ENCODE peak calls at places on chromosome 19, in five cellular contexts. Z is colonic mucosa, T is transverse colon, V is dorsolateral prefrontal cortex, R is brain microvascular endothelial cell. Q is an unnamed sample.

GRCh38 chr19:7832781-7833180 is 2.8 kb downstream of the EVI5L start:
- DNase-seq in R (no peak), V (no peak), Z (no peak), T (no peak), Q (no peak)

GRCh38 chr19:17103177-17103576 is 27.6 kb downstream of the MYO9B start:
- DNase-seq in V (peak), R (peak), T (peak), Z (no peak), Q (no peak)

GRCh38 chr19:796692-797527 is at the start of gene PTBP1:
- DNase-seq in T (peak), R (peak), V (peak), Z (peak), Q (peak)

GRCh38 chr19:21604941-21605548 is 99.6 kb downstream of the ZNF429 start:
- DNase-seq in Z (peak), R (no peak), V (no peak), T (no peak), Q (no peak)

GRCh38 chr19:19578241-19578640 is 40.2 kb downstream of the CILP2 start:
- DNase-seq in Z (no peak), R (no peak), V (peak), T (no peak), Q (no peak)

GRCh38 chr19:4636151-4636717 is 3.1 kb upstream of the TNFAIP8L1 start:
- DNase-seq in V (no peak), T (peak), R (no peak), Z (peak), Q (peak)

GRCh38 chr19:41993612-41994483 is at the start of gene ATP1A3:
- DNase-seq in R (peak), T (peak), V (peak), Z (peak), Q (no peak)

GRCh38 chr19:40599331-40600085 is 1.7 kb upstream of the LTBP4 start:
- DNase-seq in R (no peak), V (no peak), T (no peak), Z (no peak), Q (no peak)

GRCh38 chr19:38684862-38685665 is 37.6 kb downstream of the ACTN4 start:
- DNase-seq in V (no peak), R (no peak), T (no peak), Z (no peak), Q (no peak)

GRCh38 chr19:17454579-17454978 is 6.1 kb upstream of the TMEM221 start:
- DNase-seq in R (no peak), Z (no peak), V (no peak), T (no peak), Q (no peak)

GRCh38 chr19:35862528-35862927 is 5.8 kb downstream of the KIRREL2 start:
- DNase-seq in R (no peak), T (no peak), V (no peak), Z (no peak), Q (no peak)

GRCh38 chr19:40807147-40808020 is 8.4 kb downstream of the EGLN2 start:
- DNase-seq in R (no peak), V (no peak), Z (peak), T (no peak), Q (no peak)

GRCh38 chr19:30070198-30070969 is 128.3 kb downstream of the URI1 start:
- DNase-seq in R (no peak), V (no peak), Z (no peak), T (peak), Q (no peak)

GRCh38 chr19:42965204-42965603 is 28.2 kb upstream of the PSG7 start:
- DNase-seq in R (peak), Z (no peak), V (no peak), T (no peak), Q (no peak)

GRCh38 chr19:19588546-19588945 is 29.9 kb downstream of the PBX4 start:
- DNase-seq in R (no peak), Z (no peak), T (no peak), V (no peak), Q (no peak)

GRCh38 chr19:7888826-7889217 is 512 bp downstream of the LRRC8E start:
- DNase-seq in T (peak), Z (no peak), R (no peak), V (no peak), Q (no peak)

GRCh38 chr19:58001895-58002369 is 688 bp downstream of the ZNF606 start:
- DNase-seq in V (no peak), Z (peak), T (peak), R (peak), Q (no peak)

GRCh38 chr19:40165362-40165937 is 25.8 kb upstream of the MAP3K10 start:
- DNase-seq in R (peak), Z (peak), V (peak), T (peak), Q (no peak)

GRCh38 chr19:39124136-39124764 is 1.3 kb upstream of the PAK4 start:
- DNase-seq in T (no peak), V (no peak), R (no peak), Z (no peak), Q (no peak)

GRCh38 chr19:40264314-40265054 is 20.7 kb downstream of the AKT2 start:
- DNase-seq in V (no peak), Z (no peak), R (no peak), T (no peak), Q (no peak)

GRCh38 chr19:35138305-35138799 is 272 bp upstream of the FXYD1 start:
- DNase-seq in T (no peak), V (no peak), Z (peak), R (no peak), Q (no peak)

GRCh38 chr19:38606131-38606530 is 11.6 kb downstream of the MAP4K1 start:
- DNase-seq in Z (no peak), T (no peak), R (no peak), V (no peak), Q (no peak)

GRCh38 chr19:46812898-46813569 is 24.6 kb upstream of the SLC1A5 start:
- DNase-seq in V (no peak), Z (no peak), T (no peak), R (no peak), Q (no peak)

GRCh38 chr19:54209058-54209747 is 8.5 kb downstream of the RPS9 start:
- DNase-seq in Z (no peak), R (no peak), T (no peak), V (peak), Q (no peak)

GRCh38 chr19:54208784-54209057 is 8.1 kb downstream of the RPS9 start:
- DNase-seq in T (no peak), Z (no peak), R (no peak), V (no peak), Q (no peak)

GRCh38 chr19:54206831-54207177 is 6.1 kb downstream of the RPS9 start:
- DNase-seq in Z (no peak), R (no peak), V (no peak), T (no peak), Q (no peak)

GRCh38 chr19:54209748-54210494 is 9.3 kb downstream of the RPS9 start:
- DNase-seq in R (peak), Z (peak), V (peak), T (peak), Q (peak)

DNA sequence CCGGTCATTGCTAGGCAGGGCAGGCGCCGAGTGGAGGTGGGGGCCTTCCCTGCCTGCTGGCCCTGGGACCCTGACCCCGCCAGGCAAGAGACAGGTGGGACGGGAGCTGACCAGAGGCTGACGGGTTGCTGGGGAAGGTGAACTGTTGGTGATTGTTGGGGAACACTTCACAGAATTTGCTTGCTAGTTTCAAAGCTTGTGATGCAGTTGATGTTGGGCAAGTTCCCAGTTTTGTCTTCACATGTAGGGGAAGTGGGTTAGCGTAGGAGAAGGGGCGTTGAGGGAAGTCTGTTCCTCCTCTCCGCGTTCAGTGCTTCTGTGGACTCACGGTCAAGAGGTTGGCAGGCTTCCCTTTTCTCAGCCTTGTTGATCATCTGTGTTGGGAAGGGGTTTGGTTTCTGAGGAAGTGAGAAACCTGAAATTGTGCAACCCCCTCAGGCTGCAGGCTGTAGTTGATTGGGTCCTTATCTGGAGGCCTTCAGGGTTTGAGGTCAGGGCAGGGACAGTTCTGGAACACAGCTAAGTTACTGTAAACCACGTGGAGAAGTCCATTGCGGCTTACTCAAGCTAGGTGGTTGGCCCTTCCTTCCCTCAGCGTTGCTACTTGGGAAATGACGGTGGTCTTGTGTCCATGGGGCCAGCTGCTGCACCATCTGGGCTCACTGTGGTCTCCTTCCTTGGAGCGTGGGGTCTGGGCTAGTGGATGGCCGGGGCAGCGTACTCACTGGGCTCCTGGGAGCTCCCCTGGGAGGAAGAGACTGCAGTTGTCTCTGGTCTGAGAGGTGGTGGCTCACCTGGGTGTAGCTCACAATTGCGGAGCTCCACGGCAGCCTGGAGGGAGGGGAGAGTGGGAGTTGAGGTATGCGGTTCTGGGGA is 7.5 kb downstream of the RPS9 start:
- DNase-seq in Z (peak), T (peak), V (peak), R (peak), Q (no peak)
- TF ChIP-seq CTCF in Z (no peak), T (no peak), V (no peak), R (no peak), Q (no peak)

GRCh38 chr19:28705008-28705407 is 507.9 kb downstream of the UQCRFS1 start:
- DNase-seq in R (peak), T (no peak), Z (no peak), V (no peak), Q (no peak)
- TF ChIP-seq CTCF in R (peak), T (no peak), Z (no peak), V (no peak), Q (peak)

DNA sequence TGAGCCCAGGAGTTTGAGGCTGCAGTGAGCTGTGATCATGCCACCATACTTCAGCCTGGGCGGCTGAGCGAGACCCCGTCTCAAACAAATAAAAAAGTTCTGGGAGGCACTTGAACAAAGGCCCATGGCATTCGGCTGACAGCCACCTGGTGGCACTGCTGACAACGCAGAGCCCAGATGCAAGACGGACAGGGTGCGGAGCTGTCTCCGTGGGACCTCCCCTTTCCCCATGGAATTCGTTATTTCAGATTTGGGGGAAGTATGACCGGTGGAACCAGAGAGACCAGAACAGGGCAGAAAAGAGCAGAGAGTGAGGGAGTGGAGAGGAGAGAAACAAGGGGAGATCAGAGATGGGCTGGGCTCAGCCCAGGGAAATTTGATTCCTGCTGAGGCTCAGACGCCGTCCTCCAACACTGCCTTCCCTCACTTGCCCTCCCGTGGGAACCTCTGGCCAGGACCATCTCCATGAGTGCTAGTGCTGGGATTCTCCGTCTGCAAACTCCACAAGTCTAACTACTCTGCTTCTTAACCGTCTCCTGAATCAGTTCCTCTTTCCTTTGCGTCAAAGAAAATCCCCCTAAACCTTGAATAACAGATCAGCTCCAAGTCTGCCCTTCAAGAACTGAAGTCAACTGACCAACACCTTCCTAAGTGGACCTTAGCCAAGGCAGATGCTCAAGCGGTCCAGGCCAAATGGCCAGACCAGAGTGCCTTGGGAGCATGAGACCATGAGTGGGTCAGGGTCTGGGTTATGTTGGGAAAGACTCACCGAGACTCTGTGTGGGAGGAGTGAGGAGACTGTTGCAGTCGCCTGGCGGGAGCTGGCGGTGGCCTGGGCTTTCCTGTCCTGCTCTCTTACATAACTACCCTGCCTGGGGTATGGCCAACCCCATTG is 11.9 kb upstream of the ATF5 start:
- DNase-seq in Z (no peak), V (peak), R (no peak), T (no peak), Q (no peak)
- TF ChIP-seq CTCF in Z (no peak), V (no peak), R (peak), T (no peak), Q (no peak)

DNA sequence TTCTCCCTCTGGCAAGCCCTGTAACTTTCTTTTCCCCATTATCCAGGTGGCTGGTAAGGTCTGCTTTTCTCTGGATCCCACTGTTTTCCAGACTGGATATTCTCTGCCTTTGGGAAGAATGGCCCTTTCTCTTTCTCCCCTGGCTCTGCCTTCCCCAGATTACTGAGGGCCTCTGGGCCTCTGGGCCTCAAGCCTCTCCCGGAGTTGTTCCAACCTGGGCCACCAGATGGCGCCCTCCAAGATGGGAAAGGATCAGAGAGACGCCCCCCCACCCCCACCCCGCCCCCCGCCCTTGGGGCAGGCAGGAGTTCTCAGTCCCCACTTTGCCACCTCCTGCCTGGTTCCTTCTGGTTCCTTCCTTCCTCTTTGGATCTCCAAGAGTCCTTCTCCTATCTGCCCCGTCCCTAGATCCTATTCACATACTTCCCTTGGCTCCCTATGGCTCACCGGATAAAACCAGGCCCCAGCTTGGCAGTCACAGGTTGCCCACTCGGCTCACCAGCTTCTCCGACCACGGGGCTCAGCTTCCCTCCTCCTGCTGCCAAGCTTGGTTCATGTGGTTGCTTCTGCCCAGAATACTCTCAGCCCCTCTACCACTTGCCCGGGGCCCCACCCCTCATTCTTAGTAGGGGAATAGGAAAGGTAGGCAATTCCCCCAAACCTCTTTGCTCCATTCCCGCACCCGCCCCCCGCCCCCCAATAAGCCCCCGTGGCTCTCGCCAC is 13.0 kb downstream of the EPS8L1 start:
- DNase-seq in R (peak), Z (peak), T (peak), V (peak), Q (peak)
- TF ChIP-seq CTCF in R (peak), Z (peak), T (peak), V (peak), Q (peak)

Q was measured in osteocyte.